ENCODE peak calls at places on chromosomes 11 and 22, in nine cellular contexts. P, C, K, M, Z, E, Q, W and I are unnamed samples.

GRCh38 chr11:11243790-11244469 is 109.1 kb downstream of the CSNK2A3 start:
- DNase-seq in P (no peak), C (no peak), K (peak), M (peak), Z (no peak), E (peak), Q (peak), W (peak), I (peak)

GRCh38 chr11:72478596-72479143 is 44.3 kb upstream of the CLPB start:
- DNase-seq in P (no peak), C (no peak), K (no peak), M (no peak), Z (no peak), E (no peak), Q (no peak), W (no peak), I (no peak)

GRCh38 chr22:31272522-31273446 is 19.5 kb downstream of the PIK3IP1 start:
- DNase-seq in P (peak), C (peak), K (peak), M (no peak), Z (no peak), E (no peak), Q (peak), W (peak), I (peak)

GRCh38 chr11:34004226-34004625 is 47.3 kb upstream of the CAPRIN1 start:
- DNase-seq in P (no peak), C (no peak), K (no peak), M (no peak), Z (no peak), E (no peak), Q (no peak), W (no peak), I (no peak)

GRCh38 chr11:21561589-21561988 is 631.3 kb upstream of the ANO5 start:
- DNase-seq in P (peak), C (no peak), K (no peak), M (no peak), Z (no peak), E (no peak), Q (no peak), W (no peak), I (peak)

GRCh38 chr22:25403752-25404471 is 160.6 kb upstream of the GRK3 start:
- DNase-seq in P (peak), C (no peak), K (peak), M (no peak), Z (no peak), E (no peak), Q (no peak), W (no peak), I (no peak)

GRCh38 chr11:78350646-78351165 is 66.9 kb downstream of the GAB2 start:
- DNase-seq in P (peak), C (peak), K (peak), M (no peak), Z (no peak), E (no peak), Q (no peak), W (no peak), I (no peak)

GRCh38 chr11:2178906-2179494 is 7.4 kb upstream of the TH start:
- DNase-seq in P (peak), C (no peak), K (no peak), M (no peak), Z (no peak), E (no peak), Q (no peak), W (no peak), I (no peak)

GRCh38 chr22:28188480-28188879 is 269.4 kb upstream of the PITPNB start:
- DNase-seq in P (no peak), C (no peak), K (no peak), M (no peak), Z (no peak), E (no peak), Q (no peak), W (peak), I (no peak)

GRCh38 chr11:17721242-17721999 is 2.0 kb downstream of the MYOD1 start:
- DNase-seq in P (no peak), C (no peak), K (no peak), M (no peak), Z (no peak), E (no peak), Q (no peak), W (peak), I (no peak)

GRCh38 chr11:66717925-66718319 is 11.1 kb downstream of the SPTBN2 start:
- DNase-seq in P (no peak), C (no peak), K (no peak), M (no peak), Z (no peak), E (no peak), Q (no peak), W (no peak), I (no peak)

GRCh38 chr11:47946682-47947575 is 33.4 kb upstream of the PTPRJ start:
- DNase-seq in P (peak), C (no peak), K (peak), M (no peak), Z (no peak), E (peak), Q (no peak), W (no peak), I (peak)

GRCh38 chr11:726278-726915 is 20.4 kb downstream of the EPS8L2 start:
- DNase-seq in P (peak), C (no peak), K (no peak), M (no peak), Z (no peak), E (no peak), Q (peak), W (peak), I (no peak)

GRCh38 chr11:113874920-113875413 is 405 bp downstream of the USP28 start:
- DNase-seq in P (peak), C (no peak), K (peak), M (no peak), Z (no peak), E (no peak), Q (peak), W (no peak), I (no peak)

GRCh38 chr11:94020777-94021615 is at the start of gene HEPHL1:
- DNase-seq in P (no peak), C (no peak), K (no peak), M (no peak), Z (no peak), E (no peak), Q (no peak), W (peak), I (no peak)

GRCh38 chr22:25137577-25138525 is 61.8 kb upstream of the CRYBB3 start:
- DNase-seq in P (peak), C (no peak), K (no peak), M (no peak), Z (no peak), E (no peak), Q (no peak), W (no peak), I (no peak)

GRCh38 chr22:47065756-47066615 is 303.5 kb downstream of the TBC1D22A start:
- DNase-seq in P (peak), C (no peak), K (no peak), M (no peak), Z (no peak), E (no peak), Q (no peak), W (no peak), I (no peak)

GRCh38 chr11:114156131-114156581 is 96.6 kb downstream of the ZBTB16 start:
- DNase-seq in P (no peak), C (no peak), K (no peak), M (no peak), Z (no peak), E (no peak), Q (no peak), W (no peak), I (no peak)

GRCh38 chr11:103587951-103588788 is 448.3 kb upstream of the DDI1 start:
- DNase-seq in P (peak), C (no peak), K (no peak), M (no peak), Z (no peak), E (no peak), Q (no peak), W (no peak), I (no peak)

GRCh38 chr11:120400564-120401364 is 64.6 kb downstream of the ARHGEF12 start:
- DNase-seq in P (peak), C (no peak), K (peak), M (no peak), Z (no peak), E (peak), Q (no peak), W (no peak), I (peak)

GRCh38 chr22:29003552-29003951 is 58.1 kb downstream of the C22orf31 start:
- DNase-seq in P (no peak), C (no peak), K (no peak), M (no peak), Z (no peak), E (no peak), Q (no peak), W (no peak), I (no peak)

GRCh38 chr11:116702772-116703360 is 69.9 kb downstream of the BUD13 start:
- DNase-seq in P (no peak), C (no peak), K (no peak), M (no peak), Z (no peak), E (no peak), Q (no peak), W (no peak), I (no peak)

GRCh38 chr11:46237248-46238077 is 40.0 kb upstream of the CREB3L1 start:
- DNase-seq in P (peak), C (no peak), K (peak), M (no peak), Z (no peak), E (peak), Q (peak), W (peak), I (peak)

GRCh38 chr11:134030853-134031252 is 38.0 kb upstream of the JAM3 start:
- DNase-seq in P (no peak), C (no peak), K (no peak), M (no peak), Z (no peak), E (no peak), Q (no peak), W (peak), I (no peak)

GRCh38 chr22:44890416-44891292 is 119.2 kb downstream of the PHF21B start:
- DNase-seq in P (no peak), C (no peak), K (no peak), M (no peak), Z (no peak), E (no peak), Q (no peak), W (no peak), I (no peak)